ENCODE peak calls at places on chromosome 11, in eight cellular contexts. A is foreskin fibroblast, X is brain microvascular endothelial cell, I is gastrocnemius medialis, D is HCT116, N is epithelial cell of esophagus, P is right lobe of liver, Z is lung. S is an unnamed sample.
A peak's percentile ranks its signal among the peaks of the same experiment; 100 is the strongest.

GRCh38 chr11:130101661-130102060 is 32.0 kb downstream of the APLP2 start:
- DNase-seq in A (peak; percentile 41), X (no peak), I (no peak), D (no peak), N (no peak), P (no peak), Z (no peak), S (no peak)

GRCh38 chr11:100353083-100353482 is 334.0 kb upstream of the ARHGAP42 start:
- DNase-seq in A (no peak), X (no peak), I (no peak), D (no peak), N (peak; percentile 61), P (no peak), Z (no peak), S (no peak)

GRCh38 chr11:121416909-121417567 is 35.1 kb upstream of the SORL1 start:
- DNase-seq in A (peak; percentile 91), X (peak; percentile 22), I (peak; percentile 68), D (no peak), N (peak; percentile 81), P (peak; percentile 86), Z (peak; percentile 93), S (peak; percentile 84)

GRCh38 chr11:125892071-125892470 is 4.6 kb downstream of the HYLS1 start:
- DNase-seq in A (peak; percentile 47), X (no peak), I (no peak), D (no peak), N (peak; percentile 34), P (no peak), Z (no peak), S (no peak)

GRCh38 chr11:100788561-100788960 is 101.5 kb downstream of the ARHGAP42 start:
- DNase-seq in A (no peak), X (no peak), I (no peak), D (no peak), N (no peak), P (no peak), Z (no peak), S (no peak)

GRCh38 chr11:115411114-115411513 is 93.1 kb downstream of the CADM1 start:
- DNase-seq in A (no peak), X (no peak), I (no peak), D (no peak), N (no peak), P (no peak), Z (no peak), S (no peak)

GRCh38 chr11:6319001-6319878 is 1.1 kb downstream of the CAVIN3 start:
- DNase-seq in A (peak; percentile 70), X (peak; percentile 18), I (peak; percentile 26), D (no peak), N (peak; percentile 16), P (peak; percentile 59), Z (peak; percentile 33), S (no peak)

GRCh38 chr11:112962854-112963367 is 1.7 kb downstream of the NCAM1 start:
- DNase-seq in A (peak; percentile 41), X (no peak), I (peak; percentile 51), D (no peak), N (no peak), P (peak; percentile 54), Z (no peak), S (no peak)

GRCh38 chr11:20055312-20055711 is 105.0 kb downstream of the DBX1 start:
- DNase-seq in A (no peak), X (no peak), I (peak; percentile 31), D (no peak), N (peak; percentile 78), P (no peak), Z (no peak), S (no peak)

GRCh38 chr11:118448294-118448693 is 12.0 kb downstream of the KMT2A start:
- DNase-seq in A (peak; percentile 80), X (no peak), I (no peak), D (no peak), N (peak; percentile 35), P (no peak), Z (no peak), S (no peak)

GRCh38 chr11:35804446-35805040 is 139.3 kb upstream of the LDLRAD3 start:
- DNase-seq in A (no peak), X (no peak), I (no peak), D (no peak), N (peak; percentile 18), P (no peak), Z (no peak), S (no peak)

GRCh38 chr11:72774499-72774898 is 19.3 kb downstream of the STARD10 start:
- DNase-seq in A (no peak), X (no peak), I (no peak), D (no peak), N (peak; percentile 30), P (no peak), Z (no peak), S (no peak)

GRCh38 chr11:26930518-26931247 is 63.2 kb upstream of the FIBIN start:
- DNase-seq in A (peak; percentile 87), X (peak; percentile 36), I (no peak), D (no peak), N (no peak), P (no peak), Z (no peak), S (no peak)

GRCh38 chr11:10742460-10743208 is 8.4 kb upstream of the CTR9 start:
- DNase-seq in A (peak; percentile 59), X (peak; percentile 72), I (no peak), D (no peak), N (peak; percentile 35), P (no peak), Z (no peak), S (no peak)

GRCh38 chr11:18722293-18722637 is 3.7 kb downstream of the IGSF22 start:
- DNase-seq in A (no peak), X (no peak), I (no peak), D (no peak), N (no peak), P (no peak), Z (no peak), S (no peak)
- TF ChIP-seq CTCF in A (no peak), X (no peak), I (no peak), D (no peak), N (no peak), P (peak; percentile 16), Z (no peak), S (no peak)

DNA sequence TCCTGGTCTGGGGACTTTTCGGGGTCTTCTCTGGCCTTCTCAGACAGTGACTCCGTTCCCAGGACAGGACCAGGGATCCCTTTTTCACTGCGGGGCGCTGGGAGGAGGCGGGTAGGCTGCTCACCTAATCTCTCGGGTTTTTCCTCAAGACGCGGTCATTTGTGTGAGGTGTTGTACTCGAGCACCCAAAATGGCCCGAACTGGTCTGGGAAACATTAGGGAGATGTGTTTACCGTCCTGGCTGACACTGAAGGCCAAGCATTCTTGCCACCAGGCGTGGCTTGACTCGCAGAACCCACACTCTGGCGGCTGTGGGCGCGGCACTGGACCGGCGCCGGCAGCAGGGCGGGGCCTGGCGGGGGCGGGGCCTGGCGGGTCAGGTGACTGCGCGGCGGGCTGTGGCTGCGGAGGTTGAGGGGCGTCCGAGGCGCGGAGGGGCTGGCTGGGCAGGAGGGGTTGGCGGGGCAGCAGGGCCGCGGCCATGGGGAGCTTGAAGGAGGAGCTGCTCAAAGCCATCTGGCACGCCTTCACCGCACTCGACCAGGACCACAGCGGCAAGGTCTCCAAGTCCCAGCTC is at the start of gene SWAP70:
- DNase-seq in A (peak; percentile 94), X (peak; percentile 85), I (peak; percentile 76), D (peak; percentile 60), N (peak; percentile 88), P (peak; percentile 92), Z (peak; percentile 92), S (peak; percentile 71)
- TF ChIP-seq CTCF in A (peak; percentile 55), X (peak; percentile 63), I (peak; percentile 59), D (no peak), N (peak; percentile 48), P (peak; percentile 20), Z (peak; percentile 8), S (peak; percentile 41)

DNA sequence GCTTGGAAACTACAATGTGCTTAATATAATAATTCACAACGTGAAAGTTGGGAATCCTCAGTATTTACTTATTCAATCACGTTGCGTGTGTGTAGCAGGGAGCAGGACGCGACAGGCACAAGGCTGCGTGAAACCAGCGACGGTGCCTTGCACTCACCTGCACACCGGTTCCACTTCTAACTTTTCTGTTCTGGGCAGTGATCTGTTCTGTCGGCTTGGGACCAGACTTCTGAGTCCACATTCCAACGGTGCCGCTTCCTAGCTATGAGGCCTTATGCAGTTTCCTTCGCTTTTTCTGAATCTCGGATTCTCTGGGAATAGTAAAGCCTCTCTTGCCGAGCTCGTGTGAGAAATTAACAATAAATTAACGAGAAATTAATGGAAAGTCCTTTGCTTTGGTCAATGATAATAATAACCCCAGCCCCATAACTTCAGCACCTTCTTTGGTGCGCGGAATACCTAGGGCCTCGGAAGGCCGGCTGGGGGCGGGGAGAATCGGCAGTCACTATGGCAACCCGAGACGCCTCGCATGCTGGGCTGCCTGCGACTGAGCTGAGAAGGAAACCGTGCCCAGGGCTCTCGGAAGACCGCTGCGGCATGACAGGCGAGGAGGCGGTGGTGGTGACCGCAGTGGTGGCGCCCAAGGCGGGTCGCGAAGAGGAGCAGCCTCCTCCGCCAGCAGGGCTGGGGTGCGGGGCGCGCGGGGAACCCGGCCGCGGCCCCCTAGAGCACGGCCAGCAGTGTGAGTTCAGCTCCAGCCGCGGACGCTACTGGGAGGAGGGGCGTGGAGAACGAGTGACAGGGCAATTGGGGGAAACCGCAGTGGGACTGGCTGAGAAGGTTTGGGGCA is at the start of gene C11orf97:
- DNase-seq in A (peak; percentile 72), X (peak; percentile 45), I (no peak), D (no peak), N (peak; percentile 42), P (peak; percentile 87), Z (peak; percentile 65), S (no peak)
- TF ChIP-seq CTCF in A (no peak), X (no peak), I (no peak), D (no peak), N (no peak), P (no peak), Z (no peak), S (no peak)

DNA sequence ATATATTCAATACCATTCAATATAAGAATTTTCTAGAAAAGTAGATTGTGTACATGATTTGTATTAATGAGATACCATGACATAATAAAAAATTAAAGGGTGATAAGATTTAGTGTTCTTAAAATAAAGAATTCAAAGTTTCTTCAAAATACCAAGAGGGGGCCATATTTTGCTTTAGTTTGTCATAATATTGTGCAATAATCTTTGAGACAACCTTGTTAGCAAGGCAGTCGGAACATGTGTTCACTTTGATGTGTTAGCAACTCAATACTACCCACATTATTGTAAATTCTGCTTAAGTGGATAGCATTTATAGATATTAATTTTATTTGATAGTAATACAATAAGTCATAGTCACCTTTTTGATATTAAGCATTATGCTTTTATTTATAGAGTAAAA is 241.3 kb upstream of the PDGFD start:
- DNase-seq in A (no peak), X (no peak), I (no peak), D (no peak), N (no peak), P (no peak), Z (no peak), S (no peak)
- TF ChIP-seq CTCF in A (no peak), X (no peak), I (no peak), D (no peak), N (no peak), P (no peak), Z (no peak), S (no peak)

S was measured in AG09319.